ENCODE peak calls at places on chromosomes 13 and 19, in four cellular contexts. I is endothelial cell, M is AG04450, L is astrocyte. R is an unnamed sample.

GRCh38 chr13:42999491-42999890 is 7.5 kb upstream of the EPSTI1 start:
- DNase-seq in I (no peak), M (no peak), L (no peak), R (no peak)

GRCh38 chr19:17402982-17403855 is 2.2 kb downstream of the BST2 start:
- DNase-seq in I (peak; percentile 67), M (no peak), L (no peak), R (no peak)

GRCh38 chr13:74450525-74450845 is 316.3 kb upstream of the KLF12 start:
- DNase-seq in I (no peak), M (no peak), L (no peak), R (no peak)

GRCh38 chr19:16293133-16294085 is 31.2 kb upstream of the KLF2 start:
- DNase-seq in I (no peak), M (peak; percentile 96), L (peak; percentile 96), R (no peak)

GRCh38 chr13:40113644-40114304 is 458.3 kb downstream of the COG6 start:
- DNase-seq in I (no peak), M (no peak), L (peak; percentile 51), R (no peak)

GRCh38 chr19:4415352-4415751 is 12.9 kb downstream of the CHAF1A start:
- DNase-seq in I (no peak), M (no peak), L (no peak), R (no peak)

GRCh38 chr19:7748756-7749155 is 1.4 kb upstream of the CD209 start:
- DNase-seq in I (no peak), M (no peak), L (no peak), R (no peak)

GRCh38 chr13:28161370-28161769 is 23.0 kb downstream of the PAN3 start:
- DNase-seq in I (no peak), M (no peak), L (peak; percentile 60), R (no peak)

GRCh38 chr13:32019612-32020233 is 11.9 kb upstream of the FRY start:
- DNase-seq in I (peak; percentile 60), M (peak; percentile 63), L (peak; percentile 42), R (no peak)

GRCh38 chr13:47408546-47409319 is 511.9 kb upstream of the HTR2A start:
- DNase-seq in I (no peak), M (no peak), L (no peak), R (no peak)

GRCh38 chr19:51122112-51122981 is 2.4 kb upstream of the SIGLEC9 start:
- DNase-seq in I (no peak), M (no peak), L (no peak), R (no peak)

GRCh38 chr13:99960663-99961440 is 10.7 kb downstream of the ZIC5 start:
- DNase-seq in I (peak; percentile 23), M (no peak), L (no peak), R (peak; percentile 67)

GRCh38 chr19:14786421-14786851 is 8.1 kb upstream of the ADGRE2 start:
- DNase-seq in I (peak; percentile 68), M (no peak), L (no peak), R (peak; percentile 65)

GRCh38 chr13:50531917-50532899 is 311.3 kb downstream of the DLEU7 start:
- DNase-seq in I (no peak), M (no peak), L (no peak), R (no peak)

GRCh38 chr13:113035209-113035800 is 66.3 kb downstream of the MCF2L start:
- DNase-seq in I (no peak), M (no peak), L (no peak), R (no peak)

GRCh38 chr13:75359266-75359665 is 122.7 kb downstream of the TBC1D4 start:
- DNase-seq in I (no peak), M (peak; percentile 66), L (peak; percentile 97), R (no peak)

GRCh38 chr19:996051-996838 is 4.0 kb upstream of the GRIN3B start:
- DNase-seq in I (no peak), M (no peak), L (peak; percentile 55), R (no peak)

GRCh38 chr13:88800505-88800904 is 1129.3 kb downstream of the SLITRK5 start:
- DNase-seq in I (no peak), M (no peak), L (no peak), R (no peak)

GRCh38 chr13:49071341-49071937 is 95.7 kb downstream of the FNDC3A start:
- DNase-seq in I (no peak), M (no peak), L (peak; percentile 45), R (no peak)

GRCh38 chr13:37681295-37682032 is 82.9 kb upstream of the POSTN start:
- DNase-seq in I (no peak), M (peak; percentile 38), L (peak; percentile 83), R (no peak)

GRCh38 chr13:30569901-30570576 is 47.7 kb upstream of the USPL1 start:
- DNase-seq in I (no peak), M (peak; percentile 91), L (peak; percentile 98), R (no peak)

GRCh38 chr13:53408847-53409568 is 380.4 kb downstream of the OLFM4 start:
- DNase-seq in I (no peak), M (no peak), L (no peak), R (no peak)

GRCh38 chr13:87120476-87120875 is 550.7 kb upstream of the SLITRK5 start:
- DNase-seq in I (no peak), M (no peak), L (no peak), R (no peak)

GRCh38 chr19:17328517-17329060 is 6.1 kb downstream of the ANO8 start:
- DNase-seq in I (no peak), M (no peak), L (no peak), R (no peak)

GRCh38 chr13:31394491-31394890 is 194.7 kb downstream of the B3GLCT start:
- DNase-seq in I (no peak), M (no peak), L (peak; percentile 68), R (no peak)

DNA sequence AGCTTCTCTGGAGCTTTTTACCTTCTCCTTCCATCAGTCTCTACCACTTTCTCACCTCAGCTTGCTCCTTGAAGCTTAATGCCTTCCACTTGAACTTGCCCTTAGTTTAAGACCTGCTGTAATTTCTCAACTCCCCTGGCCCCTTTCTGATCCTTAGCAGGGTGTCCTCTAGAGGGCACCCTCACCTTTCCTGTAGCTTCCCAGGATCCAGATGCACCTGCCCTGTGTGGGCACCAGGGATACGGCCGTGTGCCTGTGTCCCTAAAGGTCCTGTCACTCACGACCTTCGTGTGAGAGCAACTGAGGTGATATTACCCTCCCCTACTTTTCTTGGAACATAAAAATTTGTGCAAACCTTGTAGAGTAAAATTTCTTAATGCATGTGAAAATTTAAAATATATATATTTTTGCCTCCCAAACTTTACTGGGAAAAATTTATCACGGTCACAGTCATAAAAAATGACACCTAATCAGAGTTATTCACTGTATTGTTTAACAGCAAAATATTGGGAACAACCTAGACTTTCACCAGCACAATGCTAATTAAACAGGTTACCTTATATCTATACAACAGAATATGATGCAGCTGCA is 46.4 kb downstream of the PSG3 start:
- DNase-seq in I (peak; percentile 57), M (peak; percentile 2), L (peak; percentile 18), R (no peak)
- TF ChIP-seq CTCF in I (peak; percentile 45), M (peak; percentile 82), L (peak; percentile 37), R (no peak)

DNA sequence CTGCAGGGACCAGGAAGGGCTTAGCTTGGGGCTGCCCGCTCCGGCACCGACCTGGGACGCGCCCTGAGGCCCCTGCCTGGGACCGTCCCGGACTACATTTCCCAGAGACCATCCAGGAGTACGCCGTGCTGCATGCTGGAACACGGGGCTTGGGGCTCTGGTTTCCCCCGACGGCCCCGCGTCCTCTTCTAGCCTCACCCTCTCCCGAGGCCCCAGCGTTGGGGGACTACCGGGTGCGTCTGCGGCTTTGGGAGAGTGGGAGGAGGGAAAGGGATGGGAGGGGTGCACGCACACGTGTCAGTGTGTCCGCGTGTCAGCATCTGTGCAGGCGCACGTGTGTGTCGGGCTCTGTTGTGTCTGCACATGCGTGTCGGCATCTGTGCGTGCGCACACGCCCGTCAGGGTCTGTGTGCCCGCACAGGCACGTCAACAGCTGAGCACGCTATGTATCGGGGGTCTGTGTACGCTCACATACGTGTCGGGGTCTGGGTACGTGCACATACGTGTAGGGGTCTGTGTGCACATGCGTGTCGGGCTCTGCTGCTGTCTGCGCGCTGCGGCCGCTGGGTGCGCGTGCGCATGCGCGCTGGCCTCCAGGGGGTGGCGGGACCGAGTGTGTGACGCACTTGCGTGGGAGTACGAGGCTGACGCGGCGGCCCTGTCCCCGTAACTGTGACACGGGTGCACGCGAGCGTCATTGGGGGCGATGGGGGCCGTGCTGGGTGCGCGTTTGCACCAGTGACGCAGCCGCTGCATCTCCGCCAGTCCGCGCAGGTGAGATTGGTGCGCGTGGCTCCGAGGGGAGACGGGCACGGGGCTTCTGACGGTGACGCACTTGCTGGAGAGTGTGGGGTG is at the start of gene ZNF331:
- DNase-seq in I (peak; percentile 66), M (no peak), L (peak; percentile 64), R (peak; percentile 85)
- TF ChIP-seq CTCF in I (no peak), M (peak; percentile 51), L (peak; percentile 17), R (peak; percentile 65)

GRCh38 chr19:58582985-58583384 is 9.8 kb upstream of the MZF1 start:
- DNase-seq in I (no peak), M (no peak), L (no peak), R (no peak)
- TF ChIP-seq CTCF in I (no peak), M (no peak), L (no peak), R (no peak)

GRCh38 chr19:40235238-40236025 is 8.9 kb upstream of the CCNP start:
- DNase-seq in I (no peak), M (no peak), L (no peak), R (no peak)
- TF ChIP-seq CTCF in I (no peak), M (no peak), L (no peak), R (peak; percentile 38)

DNA sequence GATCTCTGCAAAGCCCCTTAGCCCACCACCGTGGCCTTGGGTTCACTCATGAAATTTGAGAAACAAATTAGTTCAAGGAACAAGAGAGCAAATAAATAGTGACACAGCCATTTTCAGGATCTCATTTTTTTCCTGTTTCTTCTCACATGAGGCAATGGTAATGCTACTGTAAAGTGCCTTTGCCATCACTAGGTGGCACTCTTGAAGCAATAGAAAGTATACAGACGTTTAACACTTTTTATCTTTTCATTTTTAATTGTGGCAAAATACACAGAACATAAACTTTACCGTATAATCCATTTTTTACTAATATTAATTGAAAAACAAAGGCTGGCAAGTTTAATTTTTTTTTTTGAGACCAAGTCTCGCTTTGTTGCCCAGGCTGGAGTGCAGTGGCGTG is 76.9 kb upstream of the ZNF835 start:
- DNase-seq in I (no peak), M (no peak), L (no peak), R (no peak)
- TF ChIP-seq CTCF in I (no peak), M (no peak), L (no peak), R (peak; percentile 37)

GRCh38 chr19:45971260-45971902 is 2.3 kb downstream of the NOVA2 start:
- DNase-seq in I (peak; percentile 41), M (no peak), L (no peak), R (no peak)
- TF ChIP-seq CTCF in I (no peak), M (no peak), L (no peak), R (no peak)

R was measured in type B pancreatic cell.